ENCODE peak calls at places on chromosomes 4 and X, in seven cellular contexts. I is ascending aorta; R is Peyer's patch; A is tibial artery; T is effector memory CD4-positive, alpha-beta T cell; N is thoracic aorta; L is colonic mucosa. E is an unnamed sample.

GRCh38 chrX:19563746-19564145 is 48.4 kb upstream of the MAP3K15 start:
- DNase-seq in I (no peak), R (no peak), T (no peak), L (no peak), A (no peak), N (no peak), E (no peak)

GRCh38 chr4:154719087-154719486 is 24.7 kb upstream of the LRAT start:
- DNase-seq in L (no peak), N (no peak), R (no peak), I (no peak), A (no peak), T (no peak), E (no peak)

GRCh38 chr4:158094413-158095110 is 78.3 kb downstream of the GASK1B start:
- DNase-seq in A (no peak), R (no peak), T (no peak), L (no peak), N (no peak), I (no peak), E (no peak)

GRCh38 chr4:53015681-53016080 is 153.6 kb downstream of the RASL11B start:
- DNase-seq in T (no peak), I (no peak), R (no peak), A (peak; percentile 33), L (peak; percentile 29), N (no peak), E (no peak)

GRCh38 chr4:44446191-44446590 is 2.4 kb downstream of the KCTD8 start:
- DNase-seq in N (no peak), A (no peak), R (no peak), T (no peak), I (no peak), L (no peak), E (no peak)

GRCh38 chr4:38237139-38237538 is 276.9 kb downstream of the PTTG2 start:
- DNase-seq in R (no peak), I (no peak), T (no peak), A (no peak), N (no peak), L (no peak), E (no peak)

GRCh38 chr4:128424524-128425195 is 137.0 kb upstream of the PGRMC2 start:
- DNase-seq in R (no peak), N (no peak), T (no peak), A (no peak), I (no peak), L (no peak), E (no peak)

GRCh38 chrX:92209936-92210335 is 430.8 kb downstream of the PCDH11X start:
- DNase-seq in A (no peak), N (no peak), L (no peak), R (no peak), T (no peak), I (no peak), E (no peak)

GRCh38 chr4:174255790-174256189 is 27.7 kb downstream of the FBXO8 start:
- DNase-seq in L (no peak), T (no peak), R (no peak), I (no peak), A (no peak), N (no peak), E (no peak)

GRCh38 chr4:48483777-48484493 is 792 bp downstream of the SLC10A4 start:
- DNase-seq in R (no peak), A (no peak), I (no peak), N (no peak), T (no peak), L (no peak), E (no peak)

GRCh38 chrX:367866-368265 is 18.8 kb downstream of the PPP2R3B start:
- DNase-seq in R (no peak), T (no peak), N (no peak), A (no peak), I (no peak), L (no peak), E (no peak)

GRCh38 chrX:370244-370962 is 16.3 kb downstream of the PPP2R3B start:
- DNase-seq in L (no peak), R (no peak), T (no peak), N (no peak), I (no peak), A (no peak), E (no peak)

GRCh38 chrX:368811-369562 is 17.7 kb downstream of the PPP2R3B start:
- DNase-seq in A (no peak), N (no peak), I (no peak), R (no peak), T (no peak), L (no peak), E (no peak)

GRCh38 chrX:369563-370101 is 17.1 kb downstream of the PPP2R3B start:
- DNase-seq in T (no peak), L (no peak), N (no peak), A (no peak), I (no peak), R (no peak), E (no peak)

DNA sequence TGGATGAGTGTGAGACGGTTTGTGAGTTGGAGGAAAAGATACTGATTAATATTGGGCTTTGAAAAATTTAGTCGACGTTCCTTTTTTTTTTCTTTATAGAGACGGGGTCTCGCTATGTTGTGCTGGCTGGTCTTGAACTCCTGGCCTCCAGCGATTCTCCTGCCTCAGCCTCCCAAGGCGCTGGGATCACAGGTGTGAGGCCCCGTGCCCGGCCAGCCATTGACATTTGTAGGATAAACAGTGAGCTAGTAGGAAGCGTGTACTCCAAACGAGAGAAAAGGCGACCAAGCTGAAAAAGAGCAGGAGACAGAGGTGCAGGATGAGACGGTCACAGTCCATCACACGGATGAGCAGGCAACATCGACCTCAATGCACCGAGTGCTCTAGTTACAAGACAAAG is 19.4 kb downstream of the PPP2R3B start:
- DNase-seq in T (no peak), N (no peak), A (no peak), L (no peak), R (no peak), I (no peak), E (no peak)
- H3K4me1 ChIP-seq in T (no peaks in the 10 kb centered on the region), N (no peaks in the 10 kb centered on the region), A (no peaks in the 10 kb centered on the region), L (no peaks in the 10 kb centered on the region), R (no peaks in the 10 kb centered on the region), I (no peaks in the 10 kb centered on the region), E (no peaks in the 10 kb centered on the region)

DNA sequence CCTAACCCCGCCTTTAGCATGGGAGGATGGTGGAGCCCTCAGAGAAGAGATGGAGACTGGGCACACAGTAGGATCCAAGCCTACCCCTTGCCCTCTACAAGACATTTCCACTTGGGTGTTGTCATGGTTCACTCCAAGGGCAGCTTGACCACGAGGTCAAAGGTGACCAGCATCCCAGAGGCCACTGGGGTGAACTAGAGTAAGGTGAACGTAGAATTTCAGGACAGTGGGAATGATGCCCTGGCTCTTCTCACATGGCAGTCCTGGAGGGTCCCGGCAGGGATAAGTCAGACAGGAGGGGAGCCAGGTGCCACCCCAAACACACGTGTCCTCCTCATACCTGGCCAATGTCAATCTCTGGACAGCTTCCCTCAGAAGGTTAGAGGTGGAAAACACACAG is 274.2 kb upstream of the AGTR2 start:
- DNase-seq in A (no peak), L (no peak), N (no peak), I (no peak), R (no peak), T (no peak), E (no peak)
- H3K27ac ChIP-seq in A (no peak overlapping the region), L (no peak overlapping the region), N (no peak overlapping the region), I (no peak overlapping the region), R (no peak overlapping the region), T (no peak overlapping the region), E (no peak overlapping the region)

DNA sequence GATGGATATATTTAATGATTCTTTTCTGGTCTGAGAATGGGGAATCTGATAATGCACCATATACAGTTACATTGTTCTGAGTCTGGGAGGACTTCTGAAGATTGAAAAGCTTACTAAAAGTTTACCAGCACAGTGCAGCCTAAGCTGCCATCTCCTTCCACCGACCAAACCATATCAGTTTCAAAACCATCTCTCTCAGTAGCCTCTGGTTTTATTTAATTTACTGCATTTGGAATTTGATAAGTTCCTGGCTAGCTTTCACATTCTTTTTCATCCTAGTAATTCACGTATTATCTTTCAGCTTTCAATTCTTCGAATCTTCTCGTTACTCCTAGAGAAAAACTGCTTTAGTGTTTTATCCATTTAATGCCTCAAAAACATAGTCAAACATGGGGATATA is 181.4 kb upstream of the HCCS start:
- DNase-seq in I (no peak), L (no peak), A (no peak), T (no peak), N (no peak), R (no peak), E (no peak)
- H3K4me3 ChIP-seq in I (no peak overlapping the region), L (no peak overlapping the region), A (no peak overlapping the region), T (no peak overlapping the region), N (no peak overlapping the region), R (no peak overlapping the region), E (no peak overlapping the region)

GRCh38 chrX:53714580-53715335 is 28.2 kb upstream of the HUWE1 start:
- DNase-seq in I (no peak), T (peak; percentile 55), N (no peak), R (peak; percentile 38), L (no peak), A (no peak), E (peak; percentile 70)

GRCh38 chrX:53718073-53718472 is 31.6 kb upstream of the HUWE1 start:
- DNase-seq in R (no peak), N (no peak), I (no peak), L (no peak), A (no peak), T (no peak), E (no peak)

GRCh38 chrX:53715336-53715924 is 28.9 kb upstream of the HUWE1 start:
- DNase-seq in R (no peak), N (no peak), T (no peak), I (no peak), L (no peak), A (no peak), E (no peak)

GRCh38 chrX:53717205-53717604 is 30.7 kb upstream of the HUWE1 start:
- DNase-seq in L (no peak), N (no peak), A (no peak), R (no peak), I (no peak), T (no peak), E (no peak)

DNA sequence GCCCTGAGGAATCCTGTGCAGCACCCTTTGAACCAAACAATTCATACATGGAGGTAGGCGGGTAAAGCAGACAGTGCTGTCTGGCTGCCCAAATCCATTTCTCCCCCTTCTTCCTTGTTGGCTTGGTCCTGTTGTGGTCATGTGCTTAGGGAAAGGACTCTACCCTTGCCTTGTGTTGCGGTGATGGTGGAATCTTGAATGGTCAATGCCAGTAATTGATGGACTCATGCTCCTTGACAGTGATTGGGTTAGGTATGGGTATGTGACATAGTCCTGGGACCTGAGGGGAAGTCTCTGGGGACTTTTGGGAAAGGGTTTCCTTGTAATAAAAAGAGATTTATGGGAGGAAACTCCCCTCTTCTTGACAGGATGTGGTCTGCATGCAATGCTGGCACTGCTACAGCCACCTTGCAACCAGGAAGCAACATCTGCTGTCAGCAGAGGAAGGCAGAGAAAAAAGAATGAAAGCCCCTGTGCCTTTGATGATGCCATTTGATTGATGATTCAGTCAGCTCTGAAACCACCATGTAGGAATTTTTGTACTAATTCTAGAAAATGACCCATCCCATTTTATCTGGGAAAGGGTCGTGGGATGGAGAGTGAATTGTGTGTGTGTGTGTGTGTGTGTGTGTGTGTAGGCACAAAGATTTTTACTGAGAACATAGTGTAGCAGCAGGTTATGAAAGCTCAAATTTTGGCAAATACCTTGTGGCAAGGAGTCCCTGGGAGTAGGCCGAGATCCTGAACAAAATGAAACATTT is 30.0 kb upstream of the HUWE1 start:
- DNase-seq in I (no peak), N (no peak), L (no peak), A (no peak), T (peak; percentile 46), R (peak; percentile 42), E (peak; percentile 71)
- H3K4me1 ChIP-seq in I (no peaks in the 10 kb centered on the region), N (no peaks in the 10 kb centered on the region), L (no peaks in the 10 kb centered on the region), A (peaks cover 8% of the 10 kb centered on the region), T (peaks cover 34% of the 10 kb centered on the region), R (no peaks in the 10 kb centered on the region), E (peaks cover 51% of the 10 kb centered on the region)

E was measured in CD4-positive, alpha-beta memory T cell.